ENCODE peak calls at places on chromosomes 4 and X, in ten cellular contexts. F is HT-29; U is BJ; K is non-pigmented ciliary epithelial cell; A is fibroblast of lung; Z is HFFc6; T is activated T-helper 1 cell treated with anti-CD3 and anti-CD28 coated beads, Interleukin-12 subunit alpha, Interleukin-12 subunit beta, Interleukin-2, Interleukin-4 antibody, amounts not matched to agents 30 ng/mL and 10 ng/mL and 1 ng/mL, durations not matched to agents 14 hours and 24 hours and 36 hours; Q is stimulated activated CD8-positive, alpha-beta memory T cell treated with anti-CD3 and anti-CD28 coated beads, Interleukin-7, amount 100 ng/mL, for 1 hour; M is stimulated activated CD4-positive, alpha-beta T cell treated with anti-CD3 and anti-CD28 coated beads, TNF-alpha, amount 100 ng/mL, for 48 hours; S is HT1080. Y is an unnamed sample.
A peak's percentile ranks its signal among the peaks of the same experiment; 100 is the strongest.

GRCh38 chrX:6456196-6456595 is 78.7 kb downstream of the VCX3A start:
- DNase-seq in F (no peak), U (no peak), K (no peak), A (no peak), Z (no peak), T (no peak), Q (no peak), M (no peak), S (no peak), Y (no peak)

GRCh38 chr4:8105303-8106100 is 53.1 kb downstream of the ABLIM2 start:
- DNase-seq in F (no peak), U (no peak), K (no peak), A (no peak), Z (no peak), T (no peak), Q (no peak), M (no peak), S (no peak), Y (no peak)

GRCh38 chr4:184824081-184824775 is 1.5 kb downstream of the ACSL1 start:
- DNase-seq in F (no peak), U (no peak), K (no peak), A (no peak), Z (no peak), T (no peak), Q (no peak), M (no peak), S (no peak), Y (no peak)

GRCh38 chrX:150486011-150486410 is 82.4 kb upstream of the MTM1 start:
- DNase-seq in F (peak; percentile 70), U (no peak), K (no peak), A (peak; percentile 69), Z (peak; percentile 42), T (peak; percentile 36), Q (no peak), M (peak; percentile 47), S (peak; percentile 26), Y (peak; percentile 18)

GRCh38 chr4:5409237-5409636 is 299.1 kb downstream of the EVC2 start:
- DNase-seq in F (no peak), U (no peak), K (no peak), A (no peak), Z (no peak), T (no peak), Q (no peak), M (no peak), S (peak; percentile 13), Y (no peak)

GRCh38 chrX:131792356-131792749 is 230.7 kb upstream of the STK26 start:
- DNase-seq in F (peak; percentile 97), U (no peak), K (no peak), A (no peak), Z (no peak), T (no peak), Q (no peak), M (peak; percentile 76), S (no peak), Y (peak; percentile 99)

GRCh38 chr4:134622194-134622593 is 420.6 kb upstream of the PABPC4L start:
- DNase-seq in F (no peak), U (no peak), K (no peak), A (no peak), Z (no peak), T (no peak), Q (no peak), M (no peak), S (no peak), Y (no peak)

GRCh38 chr4:182143822-182144620 is 99.2 kb upstream of the TENM3 start:
- DNase-seq in F (peak; percentile 55), U (no peak), K (peak; percentile 27), A (peak; percentile 82), Z (peak; percentile 76), T (no peak), Q (no peak), M (no peak), S (peak; percentile 80), Y (no peak)

GRCh38 chr4:106080376-106080775 is 185.1 kb downstream of the NPNT start:
- DNase-seq in F (no peak), U (no peak), K (no peak), A (peak; percentile 54), Z (no peak), T (no peak), Q (no peak), M (no peak), S (no peak), Y (no peak)

GRCh38 chrX:46607916-46608315 is 34.4 kb downstream of the CHST7 start:
- DNase-seq in F (no peak), U (no peak), K (no peak), A (no peak), Z (no peak), T (no peak), Q (no peak), M (no peak), S (no peak), Y (no peak)

GRCh38 chrX:15758140-15758539 is 20.1 kb downstream of the CA5B start:
- DNase-seq in F (no peak), U (no peak), K (no peak), A (no peak), Z (no peak), T (no peak), Q (no peak), M (no peak), S (no peak), Y (no peak)

GRCh38 chr4:3865986-3866812 is 100.0 kb downstream of the ADRA2C start:
- DNase-seq in F (no peak), U (no peak), K (no peak), A (no peak), Z (no peak), T (no peak), Q (no peak), M (no peak), S (no peak), Y (no peak)

GRCh38 chrX:153724252-153725038 is at the start of the genes ABCD1 and BCAP31:
- DNase-seq in F (peak; percentile 93), U (peak; percentile 28), K (peak; percentile 23), A (peak; percentile 86), Z (peak; percentile 74), T (peak; percentile 86), Q (peak; percentile 77), M (peak; percentile 84), S (peak; percentile 80), Y (no peak)

GRCh38 chr4:155207534-155208257 is 740 bp upstream of the NPY2R start:
- DNase-seq in F (peak; percentile 8), U (no peak), K (no peak), A (no peak), Z (no peak), T (no peak), Q (no peak), M (no peak), S (peak; percentile 62), Y (no peak)

GRCh38 chr4:38368612-38369011 is 295.4 kb upstream of the KLF3 start:
- DNase-seq in F (no peak), U (no peak), K (peak; percentile 53), A (peak; percentile 43), Z (peak; percentile 2), T (no peak), Q (no peak), M (no peak), S (peak; percentile 84), Y (no peak)

GRCh38 chr4:23084559-23085248 is 392.0 kb downstream of the GBA3 start:
- DNase-seq in F (no peak), U (no peak), K (peak; percentile 22), A (peak; percentile 9), Z (no peak), T (no peak), Q (no peak), M (no peak), S (peak; percentile 78), Y (no peak)

GRCh38 chr4:67052981-67053380 is 492.3 kb downstream of the CENPC start:
- DNase-seq in F (no peak), U (no peak), K (no peak), A (no peak), Z (no peak), T (no peak), Q (no peak), M (no peak), S (no peak), Y (no peak)

GRCh38 chr4:182881928-182882327 is 35.3 kb downstream of the DCTD start:
- DNase-seq in F (no peak), U (no peak), K (no peak), A (no peak), Z (no peak), T (no peak), Q (no peak), M (no peak), S (no peak), Y (no peak)

GRCh38 chrX:7586126-7586525 is 256.8 kb upstream of the VCX start:
- DNase-seq in F (peak; percentile 41), U (no peak), K (no peak), A (peak; percentile 0), Z (peak; percentile 28), T (no peak), Q (no peak), M (no peak), S (no peak), Y (peak; percentile 2)

GRCh38 chr4:127403523-127404084 is 229.2 kb upstream of the INTU start:
- DNase-seq in F (no peak), U (no peak), K (no peak), A (no peak), Z (no peak), T (no peak), Q (no peak), M (no peak), S (no peak), Y (no peak)

GRCh38 chr4:123811763-123812390 is 415.3 kb downstream of the SPRY1 start:
- DNase-seq in F (no peak), U (no peak), K (no peak), A (no peak), Z (no peak), T (no peak), Q (no peak), M (no peak), S (no peak), Y (no peak)

GRCh38 chr4:62135565-62136156 is 935.5 kb downstream of the ADGRL3 start:
- DNase-seq in F (no peak), U (no peak), K (no peak), A (no peak), Z (no peak), T (no peak), Q (no peak), M (no peak), S (peak; percentile 23), Y (no peak)

GRCh38 chr4:109406337-109406931 is 27.2 kb upstream of the SEC24B start:
- DNase-seq in F (peak; percentile 68), U (peak; percentile 11), K (peak; percentile 48), A (peak; percentile 78), Z (peak; percentile 51), T (peak; percentile 20), Q (no peak), M (peak; percentile 19), S (peak; percentile 41), Y (peak; percentile 28)

GRCh38 chr4:20217951-20218350 is 33.8 kb upstream of the SLIT2 start:
- DNase-seq in F (no peak), U (no peak), K (no peak), A (no peak), Z (no peak), T (no peak), Q (no peak), M (no peak), S (no peak), Y (no peak)

GRCh38 chr4:61277785-61278184 is 77.7 kb downstream of the ADGRL3 start:
- DNase-seq in F (peak; percentile 27), U (no peak), K (no peak), A (no peak), Z (no peak), T (no peak), Q (no peak), M (no peak), S (no peak), Y (no peak)

GRCh38 chr4:116726523-116726922 is 358.9 kb downstream of the TRAM1L1 start:
- DNase-seq in F (no peak), U (no peak), K (no peak), A (no peak), Z (no peak), T (no peak), Q (no peak), M (no peak), S (no peak), Y (no peak)

GRCh38 chr4:108244576-108244975 is 75.8 kb upstream of the LEF1 start:
- DNase-seq in F (no peak), U (no peak), K (no peak), A (no peak), Z (no peak), T (no peak), Q (no peak), M (no peak), S (no peak), Y (no peak)

GRCh38 chr4:8765084-8765483 is 106.6 kb downstream of the HMX1 start:
- DNase-seq in F (no peak), U (no peak), K (no peak), A (no peak), Z (no peak), T (no peak), Q (no peak), M (no peak), S (no peak), Y (no peak)